ENCODE peak calls at places on chromosomes 4 and X, in ten cellular contexts. A is brain microvascular endothelial cell; Q is transverse colon; M is fibroblast of pulmonary artery; E is heart left ventricle; O is CD8-positive, alpha-beta T cell; W is GM23338; G is lower lobe of right lung; I is psoas muscle; L is CD4-positive, alpha-beta T cell. H is an unnamed sample.

GRCh38 chrX:11553594-11553993 is 112.1 kb downstream of the ARHGAP6 start:
- DNase-seq in L (no peak), O (no peak), W (no peak), G (no peak), I (no peak), Q (no peak), M (no peak), E (no peak), A (no peak), H (no peak)

GRCh38 chr4:61533140-61533539 is 333.0 kb downstream of the ADGRL3 start:
- DNase-seq in O (no peak), A (no peak), M (peak; percentile 52), G (no peak), L (no peak), I (no peak), E (no peak), Q (no peak), W (no peak), H (no peak)

GRCh38 chr4:185396724-185397402 is at the start of gene ANKRD37:
- DNase-seq in Q (peak; percentile 62), G (peak; percentile 77), A (peak; percentile 38), I (peak; percentile 35), O (no peak), M (peak; percentile 53), L (no peak), E (peak; percentile 56), W (peak; percentile 93), H (no peak)

GRCh38 chr4:186934255-186934654 is 210.6 kb upstream of the FAT1 start:
- DNase-seq in O (no peak), Q (peak; percentile 47), A (no peak), G (no peak), L (no peak), W (no peak), M (no peak), I (no peak), E (no peak), H (no peak)

GRCh38 chrX:107227780-107228485 is 21.5 kb downstream of the DNAAF6 start:
- DNase-seq in A (no peak), G (no peak), M (no peak), O (no peak), I (no peak), L (no peak), Q (no peak), E (no peak), W (no peak), H (no peak)

GRCh38 chrX:107706309-107706708 is 69.3 kb downstream of the TSC22D3 start:
- DNase-seq in A (no peak), M (no peak), I (no peak), O (no peak), Q (no peak), L (no peak), E (no peak), G (no peak), W (no peak), H (no peak)

GRCh38 chrX:22689290-22689689 is 310.5 kb upstream of the DDX53 start:
- DNase-seq in O (no peak), L (no peak), Q (no peak), G (no peak), E (no peak), I (no peak), W (peak; percentile 56), M (peak; percentile 23), A (peak; percentile 3), H (no peak)

GRCh38 chr4:91519155-91519554 is 784.6 kb upstream of the GRID2 start:
- DNase-seq in I (no peak), L (no peak), M (no peak), W (no peak), O (no peak), Q (no peak), G (no peak), E (no peak), A (no peak), H (no peak)

GRCh38 chr4:25814323-25814722 is 48.5 kb downstream of the SEL1L3 start:
- DNase-seq in I (peak; percentile 25), A (peak; percentile 82), O (no peak), G (peak; percentile 77), L (no peak), Q (peak; percentile 19), W (no peak), M (peak; percentile 79), E (peak; percentile 51), H (no peak)

GRCh38 chr4:142707397-142707796 is 138.7 kb downstream of the INPP4B start:
- DNase-seq in L (no peak), O (no peak), M (no peak), I (no peak), Q (no peak), E (no peak), A (no peak), G (no peak), W (no peak), H (no peak)

GRCh38 chrX:133580630-133581029 is 165.3 kb upstream of the GPC4 start:
- DNase-seq in W (no peak), O (no peak), I (no peak), E (no peak), G (no peak), Q (no peak), L (no peak), M (no peak), A (no peak), H (no peak)

GRCh38 chrX:149903889-149904748 is 23.1 kb downstream of the MAGEA8 start:
- DNase-seq in M (peak; percentile 11), O (no peak), A (peak; percentile 14), Q (no peak), E (no peak), W (peak; percentile 21), L (no peak), G (no peak), I (no peak), H (no peak)

GRCh38 chrX:10159069-10159468 is 2.3 kb downstream of the CLCN4 start:
- DNase-seq in E (no peak), I (no peak), W (peak; percentile 21), Q (no peak), A (no peak), G (no peak), M (no peak), L (no peak), O (no peak), H (no peak)

GRCh38 chr4:117064297-117064696 is 21.1 kb downstream of the TRAM1L1 start:
- DNase-seq in L (no peak), I (no peak), G (no peak), Q (no peak), M (no peak), E (no peak), A (peak; percentile 60), O (no peak), W (no peak), H (no peak)

GRCh38 chr4:155441475-155441874 is 64.7 kb upstream of the MAP9 start:
- DNase-seq in O (no peak), L (no peak), W (no peak), I (no peak), Q (no peak), G (no peak), A (no peak), M (no peak), E (no peak), H (no peak)

GRCh38 chr4:145936142-145937020 is 2.2 kb downstream of the ZNF827 start:
- DNase-seq in M (peak; percentile 79), G (peak; percentile 68), Q (peak; percentile 75), A (peak; percentile 65), E (peak; percentile 80), W (peak; percentile 83), O (peak; percentile 55), L (peak; percentile 66), I (peak; percentile 72), H (peak; percentile 85)
- TF ChIP-seq CTCF in M (peak; percentile 28), G (peak; percentile 31), Q (peak; percentile 47), A (peak; percentile 53), E (peak; percentile 15), W (no peak), O (peak; percentile 27), L (peak; percentile 46), I (peak; percentile 28), H (peak; percentile 46)

GRCh38 chr4:70969076-70969475 is 24.4 kb upstream of the DCK start:
- DNase-seq in Q (no peak), E (no peak), G (no peak), M (no peak), W (no peak), L (no peak), O (no peak), I (no peak), A (no peak), H (no peak)
- TF ChIP-seq CTCF in Q (no peak), E (no peak), G (no peak), M (no peak), W (no peak), L (no peak), O (no peak), I (no peak), A (no peak), H (no peak)

GRCh38 chr4:84856468-84856867 is 110.0 kb downstream of the WDFY3 start:
- DNase-seq in A (no peak), E (no peak), I (no peak), Q (no peak), O (no peak), G (no peak), W (peak; percentile 25), L (no peak), M (no peak), H (no peak)

GRCh38 chr4:84855774-84856173 is 110.7 kb downstream of the WDFY3 start:
- DNase-seq in I (no peak), O (no peak), Q (no peak), A (peak; percentile 46), L (no peak), E (no peak), M (no peak), W (no peak), G (no peak), H (no peak)

GRCh38 chr4:84862064-84862463 is 104.4 kb downstream of the WDFY3 start:
- DNase-seq in Q (no peak), W (no peak), I (no peak), O (no peak), A (no peak), L (no peak), M (no peak), E (no peak), G (no peak), H (no peak)

GRCh38 chr4:84852081-84852480 is 114.4 kb downstream of the WDFY3 start:
- DNase-seq in L (no peak), G (no peak), I (no peak), M (peak; percentile 31), A (no peak), W (no peak), E (no peak), Q (no peak), O (no peak), H (no peak)

GRCh38 chr4:84857296-84857695 is 109.2 kb downstream of the WDFY3 start:
- DNase-seq in I (no peak), L (no peak), O (no peak), M (peak; percentile 55), E (no peak), W (no peak), G (no peak), A (no peak), Q (no peak), H (no peak)
- TF ChIP-seq CTCF in I (no peak), L (no peak), O (no peak), M (no peak), E (no peak), W (no peak), G (no peak), A (no peak), Q (no peak), H (no peak)

DNA sequence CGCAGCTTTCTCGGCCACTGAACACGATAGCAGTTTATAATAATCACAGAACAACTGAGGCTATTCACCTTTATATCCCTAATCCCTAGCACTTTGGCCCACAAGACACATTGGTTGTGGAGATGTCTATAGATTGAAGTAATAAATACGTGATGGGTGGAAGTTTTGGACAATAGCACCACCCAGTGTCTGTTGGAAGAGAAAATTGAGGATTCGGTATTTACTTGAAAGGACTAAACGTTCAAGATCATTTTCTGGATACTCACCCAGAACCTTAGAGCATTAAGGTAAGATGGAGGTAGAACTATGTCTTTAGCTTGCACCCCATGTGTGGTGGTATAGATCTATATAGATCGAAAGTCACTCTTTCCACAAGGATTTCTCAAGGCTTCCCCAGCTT is 792 bp upstream of the TMSB15A start:
- DNase-seq in I (no peak), Q (no peak), L (no peak), G (no peak), W (peak; percentile 17), M (peak; percentile 7), O (no peak), A (peak; percentile 6), E (no peak), H (no peak)
- TF ChIP-seq CTCF in I (no peak), Q (no peak), L (no peak), G (peak; percentile 13), W (peak; percentile 31), M (peak; percentile 16), O (no peak), A (peak; percentile 24), E (no peak), H (peak; percentile 45)